ENCODE peak calls at places on chromosomes 16 and 17, in five cellular contexts. U is posterior vena cava, F is HTR-8/SVneo, E is germinal center, K is SK-N-SH. G is an unnamed sample.

GRCh38 chr16:56279132-56279531 is 87.8 kb downstream of the GNAO1 start:
- DNase-seq in F (no peak), K (no peak), U (peak), E (no peak), G (no peak)

GRCh38 chr17:52758481-52758880 is 600.0 kb upstream of the CA10 start:
- DNase-seq in F (no peak), K (no peak), U (no peak), E (no peak), G (no peak)

GRCh38 chr17:42521036-42521435 is 15.0 kb upstream of the NAGLU start:
- DNase-seq in U (peak), F (no peak), E (no peak), K (no peak), G (no peak)

GRCh38 chr16:49755291-49755611 is 100.7 kb downstream of the ZNF423 start:
- DNase-seq in K (peak), F (no peak), E (no peak), U (no peak), G (no peak)

GRCh38 chr17:29256735-29257466 is 10.2 kb downstream of the CRYBA1 start:
- DNase-seq in F (no peak), E (no peak), U (no peak), K (no peak), G (no peak)

GRCh38 chr16:26772503-26772902 is 294.2 kb upstream of the C16orf82 start:
- DNase-seq in F (no peak), U (no peak), K (no peak), E (no peak), G (no peak)

GRCh38 chr17:7440823-7441174 is 1.5 kb downstream of the FGF11 start:
- DNase-seq in K (peak), F (peak), E (no peak), U (no peak), G (peak)

GRCh38 chr16:56047307-56048234 is 143.7 kb upstream of the GNAO1 start:
- DNase-seq in F (no peak), K (peak), E (no peak), U (no peak), G (no peak)

GRCh38 chr16:28876016-28876659 is 2.1 kb upstream of the ATP2A1 start:
- DNase-seq in E (no peak), F (no peak), U (no peak), K (no peak), G (no peak)

GRCh38 chr16:73323880-73324279 is 276.0 kb upstream of the ZFHX3 start:
- DNase-seq in E (no peak), F (no peak), K (no peak), U (no peak), G (no peak)

GRCh38 chr16:67537270-67537635 is 8.6 kb downstream of the RIPOR1 start:
- DNase-seq in F (peak), K (peak), U (peak), E (no peak), G (peak)

GRCh38 chr16:12228607-12229499 is 252.3 kb downstream of the SNX29 start:
- DNase-seq in E (peak), U (no peak), F (peak), K (peak), G (peak)

GRCh38 chr16:51151951-51152663 is 1.0 kb upstream of the SALL1 start:
- DNase-seq in U (no peak), E (no peak), F (no peak), K (peak), G (no peak)

GRCh38 chr17:59254742-59255141 is 34.4 kb downstream of the GDPD1 start:
- DNase-seq in E (no peak), F (no peak), U (no peak), K (no peak), G (no peak)

GRCh38 chr16:73058616-73059409 is 10.9 kb upstream of the ZFHX3 start:
- DNase-seq in E (peak), F (peak), U (peak), K (peak), G (peak)

GRCh38 chr16:15988268-15989013 is 39.0 kb downstream of the ABCC1 start:
- DNase-seq in K (no peak), E (no peak), F (no peak), U (no peak), G (no peak)

GRCh38 chr17:2901582-2901981 is 105.3 kb downstream of the RAP1GAP2 start:
- DNase-seq in F (no peak), K (peak), E (no peak), U (no peak), G (no peak)

GRCh38 chr17:10844667-10845387 is 6.9 kb upstream of the PIRT start:
- DNase-seq in U (peak), K (peak), E (peak), F (peak), G (peak)

GRCh38 chr17:39239640-39240314 is 14.0 kb upstream of the STAC2 start:
- DNase-seq in K (peak), F (no peak), U (peak), E (peak), G (peak)

GRCh38 chr16:77555101-77555500 is 120.3 kb upstream of the ADAMTS18 start:
- DNase-seq in K (no peak), E (no peak), F (no peak), U (no peak), G (no peak)